ENCODE peak calls at places on chromosomes 3 and 15, in six cellular contexts. One of them, this sample, is unnamed.

GRCh38 chr3:25448750-25449684 is 21.0 kb downstream of the RARB start:
- DNase-seq in SK-N-SH: peak; percentile 64
- DNase-seq in endothelial cell of umbilical vein: peak; percentile 69
- DNase-seq in PC-3: no peak
- DNase-seq in GM23248: peak; percentile 54
- DNase-seq in OCI-LY7: no peak
- DNase-seq in this sample: no peak

GRCh38 chr15:71538922-71539321 is 271.4 kb upstream of the NR2E3 start:
- DNase-seq in GM23248: no peak
- DNase-seq in SK-N-SH: no peak
- DNase-seq in OCI-LY7: no peak
- DNase-seq in endothelial cell of umbilical vein: no peak
- DNase-seq in PC-3: no peak
- DNase-seq in this sample: no peak

GRCh38 chr15:31374986-31375385 is 48.4 kb downstream of the KLF13 start:
- DNase-seq in OCI-LY7: no peak
- DNase-seq in endothelial cell of umbilical vein: no peak
- DNase-seq in PC-3: no peak
- DNase-seq in SK-N-SH: no peak
- DNase-seq in GM23248: no peak
- DNase-seq in this sample: no peak

GRCh38 chr3:99674086-99674789 is 35.8 kb downstream of the COL8A1 start:
- DNase-seq in endothelial cell of umbilical vein: peak; percentile 77
- DNase-seq in SK-N-SH: no peak
- DNase-seq in GM23248: peak; percentile 34
- DNase-seq in PC-3: peak; percentile 52
- DNase-seq in OCI-LY7: no peak
- DNase-seq in this sample: peak; percentile 33

GRCh38 chr15:49045691-49046112 is 544 bp downstream of the SECISBP2L start:
- DNase-seq in endothelial cell of umbilical vein: peak; percentile 58
- DNase-seq in SK-N-SH: no peak
- DNase-seq in PC-3: peak; percentile 31
- DNase-seq in GM23248: peak; percentile 66
- DNase-seq in OCI-LY7: peak; percentile 68
- DNase-seq in this sample: peak; percentile 55

GRCh38 chr15:90660195-90660995 is 56.8 kb upstream of the BLM start:
- DNase-seq in SK-N-SH: no peak
- DNase-seq in PC-3: peak; percentile 77
- DNase-seq in GM23248: peak; percentile 99
- DNase-seq in OCI-LY7: peak; percentile 69
- DNase-seq in endothelial cell of umbilical vein: no peak
- DNase-seq in this sample: peak; percentile 71

GRCh38 chr3:48404440-48405342 is 25.2 kb downstream of the PLXNB1 start:
- DNase-seq in GM23248: no peak
- DNase-seq in endothelial cell of umbilical vein: no peak
- DNase-seq in PC-3: no peak
- DNase-seq in OCI-LY7: no peak
- DNase-seq in SK-N-SH: no peak
- DNase-seq in this sample: no peak

GRCh38 chr3:44643024-44643423 is 5.5 kb upstream of the ZNF35 start:
- DNase-seq in OCI-LY7: no peak
- DNase-seq in PC-3: no peak
- DNase-seq in SK-N-SH: no peak
- DNase-seq in endothelial cell of umbilical vein: no peak
- DNase-seq in GM23248: no peak
- DNase-seq in this sample: no peak

DNA sequence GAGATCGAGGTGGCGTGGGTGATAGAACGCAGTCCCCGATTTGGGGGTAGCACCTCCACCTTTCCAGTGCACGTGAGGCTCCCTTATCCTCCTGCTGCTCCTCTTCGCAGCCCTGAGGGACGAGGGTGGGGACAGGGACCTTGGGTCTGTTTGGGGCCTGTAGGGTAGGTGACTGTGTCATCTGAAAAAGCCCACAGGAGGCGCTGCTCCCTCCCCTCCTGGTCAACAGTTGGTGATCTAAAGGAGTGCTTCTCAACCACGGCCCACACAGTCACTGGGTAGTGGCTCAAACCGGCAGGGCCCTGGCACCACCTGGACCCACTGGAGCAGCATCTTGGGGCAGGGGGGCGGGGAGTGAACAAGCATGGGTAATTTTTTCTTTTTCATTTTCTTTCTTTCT is 7.1 kb downstream of the LRRK1 start:
- DNase-seq in OCI-LY7: peak; percentile 53
- DNase-seq in PC-3: peak; percentile 27
- DNase-seq in endothelial cell of umbilical vein: no peak
- DNase-seq in GM23248: no peak
- DNase-seq in SK-N-SH: no peak
- DNase-seq in this sample: no peak
- H3K79me2 ChIP-seq in OCI-LY7: peaks cover 86% of the 10 kb centered on the region
- H3K79me2 ChIP-seq in PC-3: peaks cover 16% of the 10 kb centered on the region
- H3K79me2 ChIP-seq in endothelial cell of umbilical vein: peaks cover 2% of the 10 kb centered on the region
- H3K79me2 ChIP-seq in GM23248: peaks cover 16% of the 10 kb centered on the region
- H3K79me2 ChIP-seq in SK-N-SH: peaks cover 4% of the 10 kb centered on the region
- H3K79me2 ChIP-seq in this sample: no peaks in the 10 kb centered on the region

GRCh38 chr3:116863270-116863770 is 153.7 kb downstream of the TUSC7 start:
- DNase-seq in GM23248: no peak
- DNase-seq in OCI-LY7: no peak
- DNase-seq in endothelial cell of umbilical vein: no peak
- DNase-seq in PC-3: no peak
- DNase-seq in SK-N-SH: no peak
- DNase-seq in this sample: no peak

GRCh38 chr3:116864627-116864927 is 155.0 kb downstream of the TUSC7 start:
- DNase-seq in OCI-LY7: no peak
- DNase-seq in GM23248: no peak
- DNase-seq in endothelial cell of umbilical vein: no peak
- DNase-seq in SK-N-SH: no peak
- DNase-seq in PC-3: no peak
- DNase-seq in this sample: no peak

GRCh38 chr3:116863842-116864626 is 154.5 kb downstream of the TUSC7 start:
- DNase-seq in OCI-LY7: peak; percentile 50
- DNase-seq in PC-3: peak; percentile 52
- DNase-seq in endothelial cell of umbilical vein: peak; percentile 79
- DNase-seq in SK-N-SH: peak; percentile 21
- DNase-seq in GM23248: peak; percentile 64
- DNase-seq in this sample: no peak
- H3K4me3 ChIP-seq in OCI-LY7: no peak overlapping the region
- H3K4me3 ChIP-seq in PC-3: peak overlapping the region; percentile 66
- H3K4me3 ChIP-seq in endothelial cell of umbilical vein: peak overlapping the region; percentile 28
- H3K4me3 ChIP-seq in SK-N-SH: peak overlapping the region; percentile 70
- H3K4me3 ChIP-seq in GM23248: peak overlapping the region; percentile 74
- H3K4me3 ChIP-seq in this sample: no peak overlapping the region

GRCh38 chr15:28981921-28982320 is 96.1 kb downstream of the APBA2 start:
- DNase-seq in OCI-LY7: no peak
- DNase-seq in GM23248: no peak
- DNase-seq in endothelial cell of umbilical vein: no peak
- DNase-seq in SK-N-SH: no peak
- DNase-seq in PC-3: no peak
- DNase-seq in this sample: no peak

GRCh38 chr15:28984421-28985375 is 98.9 kb downstream of the APBA2 start:
- DNase-seq in SK-N-SH: peak; percentile 81
- DNase-seq in PC-3: no peak
- DNase-seq in OCI-LY7: no peak
- DNase-seq in endothelial cell of umbilical vein: no peak
- DNase-seq in GM23248: peak; percentile 9
- DNase-seq in this sample: no peak

GRCh38 chr15:28983432-28984311 is 97.9 kb downstream of the APBA2 start:
- DNase-seq in endothelial cell of umbilical vein: no peak
- DNase-seq in GM23248: no peak
- DNase-seq in PC-3: no peak
- DNase-seq in OCI-LY7: peak; percentile 3
- DNase-seq in SK-N-SH: no peak
- DNase-seq in this sample: no peak

GRCh38 chr15:28981351-28981720 is 95.6 kb downstream of the APBA2 start:
- DNase-seq in SK-N-SH: no peak
- DNase-seq in endothelial cell of umbilical vein: no peak
- DNase-seq in OCI-LY7: no peak
- DNase-seq in PC-3: no peak
- DNase-seq in GM23248: no peak
- DNase-seq in this sample: no peak

DNA sequence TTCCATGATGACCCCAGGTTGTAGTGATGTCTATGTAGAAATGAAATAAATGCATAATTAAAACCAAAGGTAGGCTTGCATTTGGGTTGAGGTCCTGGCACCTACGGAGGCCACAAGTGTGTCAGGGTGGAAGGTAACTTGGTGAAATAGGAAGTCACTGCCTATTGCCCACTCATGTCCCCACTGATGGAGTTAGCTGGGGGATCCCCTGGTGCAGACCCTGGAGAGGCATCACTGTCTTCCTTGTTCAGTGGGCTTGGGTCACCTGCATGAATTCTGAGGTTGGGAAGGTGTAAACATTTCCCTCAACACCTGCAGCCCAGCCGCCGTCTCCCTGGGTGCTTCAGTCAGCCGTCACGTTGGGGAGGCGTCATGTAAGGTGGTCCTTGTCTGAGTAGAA is 97.1 kb downstream of the APBA2 start:
- DNase-seq in SK-N-SH: no peak
- DNase-seq in OCI-LY7: no peak
- DNase-seq in PC-3: no peak
- DNase-seq in endothelial cell of umbilical vein: no peak
- DNase-seq in GM23248: no peak
- DNase-seq in this sample: no peak
- H2AFZ ChIP-seq in SK-N-SH: no peak overlapping the region
- H2AFZ ChIP-seq in OCI-LY7: no peak overlapping the region
- H2AFZ ChIP-seq in PC-3: no peak overlapping the region
- H2AFZ ChIP-seq in endothelial cell of umbilical vein: no peak overlapping the region
- H2AFZ ChIP-seq in GM23248: no peak overlapping the region
- H2AFZ ChIP-seq in this sample: no peak overlapping the region

GRCh38 chr3:59443618-59444292 is 393.9 kb upstream of the CFAP20DC start:
- DNase-seq in OCI-LY7: no peak
- DNase-seq in endothelial cell of umbilical vein: no peak
- DNase-seq in GM23248: no peak
- DNase-seq in PC-3: no peak
- DNase-seq in SK-N-SH: no peak
- DNase-seq in this sample: no peak
- H3K79me2 ChIP-seq in OCI-LY7: no peaks in the 10 kb centered on the region
- H3K79me2 ChIP-seq in endothelial cell of umbilical vein: no peaks in the 10 kb centered on the region
- H3K79me2 ChIP-seq in GM23248: no peaks in the 10 kb centered on the region
- H3K79me2 ChIP-seq in PC-3: no peaks in the 10 kb centered on the region
- H3K79me2 ChIP-seq in SK-N-SH: no peaks in the 10 kb centered on the region
- H3K79me2 ChIP-seq in this sample: no peaks in the 10 kb centered on the region

DNA sequence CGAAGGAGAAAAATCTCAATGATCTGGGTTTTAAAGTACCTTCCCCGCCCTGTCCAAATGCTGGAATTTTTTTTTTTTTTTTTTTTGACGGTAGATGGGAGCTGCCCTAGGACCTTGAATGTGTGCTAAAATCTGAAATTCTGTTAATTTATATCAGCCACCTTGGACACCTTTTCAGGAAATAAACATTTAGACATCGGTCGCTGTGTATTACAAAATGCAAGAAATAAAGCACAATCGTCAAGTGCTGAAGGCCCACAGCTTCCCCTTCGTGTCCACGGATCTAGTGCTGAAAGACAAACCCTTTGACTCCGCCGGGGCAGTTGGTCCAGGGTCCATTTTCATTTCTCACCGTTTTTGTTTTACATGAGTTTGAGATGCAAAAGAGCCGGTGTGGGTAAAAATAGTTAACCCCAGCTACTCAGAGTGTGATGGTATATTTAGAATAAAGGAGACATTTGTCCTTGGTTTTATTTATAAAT is 90.2 kb upstream of the CHD2 start:
- DNase-seq in endothelial cell of umbilical vein: peak; percentile 55
- DNase-seq in GM23248: peak; percentile 56
- DNase-seq in OCI-LY7: peak; percentile 91
- DNase-seq in SK-N-SH: no peak
- DNase-seq in PC-3: peak; percentile 32
- DNase-seq in this sample: no peak
- H3K4me3 ChIP-seq in endothelial cell of umbilical vein: no peak overlapping the region
- H3K4me3 ChIP-seq in GM23248: peak overlapping the region; percentile 74
- H3K4me3 ChIP-seq in OCI-LY7: peak overlapping the region; percentile 73
- H3K4me3 ChIP-seq in SK-N-SH: no peak overlapping the region
- H3K4me3 ChIP-seq in PC-3: peak overlapping the region; percentile 68
- H3K4me3 ChIP-seq in this sample: peak overlapping the region; percentile 71

GRCh38 chr3:190238871-190239270 is 83.4 kb downstream of the CLDN1 start:
- DNase-seq in GM23248: no peak
- DNase-seq in SK-N-SH: no peak
- DNase-seq in endothelial cell of umbilical vein: no peak
- DNase-seq in PC-3: no peak
- DNase-seq in OCI-LY7: no peak
- DNase-seq in this sample: no peak

GRCh38 chr3:190242147-190242546 is 80.1 kb downstream of the CLDN1 start:
- DNase-seq in PC-3: no peak
- DNase-seq in OCI-LY7: no peak
- DNase-seq in GM23248: no peak
- DNase-seq in endothelial cell of umbilical vein: no peak
- DNase-seq in SK-N-SH: no peak
- DNase-seq in this sample: no peak

DNA sequence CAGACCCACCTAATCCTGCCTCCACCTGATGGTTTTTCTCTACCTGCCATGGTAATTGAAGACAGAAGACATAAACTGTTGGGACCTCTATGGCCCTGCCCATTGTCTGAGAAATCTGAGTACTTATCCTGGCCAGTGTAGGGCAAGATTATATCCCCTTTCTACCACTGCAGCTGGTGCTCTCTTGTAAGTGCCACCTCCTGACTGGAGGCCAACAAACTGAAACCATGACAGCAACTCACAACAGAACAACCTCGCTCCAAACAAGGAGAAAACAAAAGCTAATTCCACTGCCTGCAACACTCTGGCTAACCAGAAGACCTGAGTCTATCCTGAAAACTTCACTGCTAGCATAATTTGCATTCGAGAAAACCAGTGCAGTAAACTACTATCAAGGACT is 82.9 kb downstream of the CLDN1 start:
- DNase-seq in GM23248: no peak
- DNase-seq in endothelial cell of umbilical vein: no peak
- DNase-seq in SK-N-SH: no peak
- DNase-seq in OCI-LY7: no peak
- DNase-seq in PC-3: no peak
- DNase-seq in this sample: no peak
- H2AFZ ChIP-seq in GM23248: no peak overlapping the region
- H2AFZ ChIP-seq in endothelial cell of umbilical vein: no peak overlapping the region
- H2AFZ ChIP-seq in SK-N-SH: no peak overlapping the region
- H2AFZ ChIP-seq in OCI-LY7: no peak overlapping the region
- H2AFZ ChIP-seq in PC-3: no peak overlapping the region
- H2AFZ ChIP-seq in this sample: no peak overlapping the region

DNA sequence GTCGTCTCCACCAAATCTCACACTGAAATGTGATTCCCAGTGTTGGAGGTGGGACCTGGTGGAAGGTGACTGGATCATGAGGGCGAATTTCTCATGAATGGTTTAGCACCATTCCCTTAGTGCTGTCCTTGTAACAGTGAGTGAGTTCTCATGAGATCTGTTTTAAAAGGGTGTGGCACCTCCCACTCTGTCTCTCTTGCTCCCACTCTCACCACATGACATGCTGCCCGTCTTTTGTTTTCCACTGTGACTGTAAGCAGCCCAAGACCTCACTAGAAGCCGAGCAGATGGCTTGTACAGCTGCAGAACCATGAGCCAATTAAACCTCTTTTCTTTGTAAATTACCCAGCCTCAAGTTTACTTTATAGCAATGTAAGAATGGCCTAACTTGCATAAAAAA is 21.2 kb downstream of the RAD18 start:
- DNase-seq in GM23248: no peak
- DNase-seq in SK-N-SH: no peak
- DNase-seq in endothelial cell of umbilical vein: no peak
- DNase-seq in OCI-LY7: no peak
- DNase-seq in PC-3: no peak
- DNase-seq in this sample: no peak
- H3K79me2 ChIP-seq in GM23248: peaks cover 26% of the 10 kb centered on the region
- H3K79me2 ChIP-seq in SK-N-SH: peaks cover 19% of the 10 kb centered on the region
- H3K79me2 ChIP-seq in endothelial cell of umbilical vein: peaks cover 2% of the 10 kb centered on the region
- H3K79me2 ChIP-seq in OCI-LY7: peaks cover 3% of the 10 kb centered on the region
- H3K79me2 ChIP-seq in PC-3: peaks cover 19% of the 10 kb centered on the region
- H3K79me2 ChIP-seq in this sample: no peaks in the 10 kb centered on the region

This sample was measured in trophoblast cell.